ENCODE peak calls at places on chromosomes 13 and 19, in eight cellular contexts. N is caudate nucleus; X is NCI-H1092 treated with DMSO at 0.1 percent for 48 hours; O is activated naive CD4-positive, alpha-beta T cell treated with Interleukin-2 at 50 U/mL for 16 hours; S is SHP77; M is kidney epithelial cell; A is H1; L is endothelial cell. E is an unnamed sample.

GRCh38 chr13:92589955-92590354 is 636.7 kb upstream of the GPC6 start:
- DNase-seq in M (no peak), S (no peak), L (no peak), X (no peak), A (no peak), O (no peak), N (no peak), E (no peak)

GRCh38 chr13:48531416-48532145 is 1.3 kb downstream of the RCBTB2 start:
- DNase-seq in S (no peak), O (peak; percentile 16), L (no peak), N (peak; percentile 56), M (no peak), A (no peak), X (no peak), E (no peak)

GRCh38 chr19:2059422-2060201 is 8.6 kb upstream of the MKNK2 start:
- DNase-seq in M (no peak), L (no peak), A (no peak), O (no peak), S (peak; percentile 75), X (peak; percentile 48), N (no peak), E (no peak)

GRCh38 chr13:107258599-107259187 is 690.8 kb upstream of the ARGLU1 start:
- DNase-seq in M (no peak), N (no peak), O (no peak), L (no peak), X (no peak), A (no peak), S (no peak), E (no peak)

GRCh38 chr19:16587031-16588023 is 15.1 kb upstream of the SLC35E1 start:
- DNase-seq in A (no peak), O (peak; percentile 63), L (no peak), M (no peak), S (no peak), X (no peak), N (peak; percentile 38), E (no peak)

GRCh38 chr19:13884726-13885591 is 8.0 kb downstream of the NANOS3 start:
- DNase-seq in O (no peak), X (peak; percentile 38), S (no peak), N (no peak), M (no peak), L (no peak), A (no peak), E (no peak)

GRCh38 chr13:60396783-60397692 is at the start of gene TDRD3:
- DNase-seq in O (peak; percentile 82), N (peak; percentile 89), L (peak; percentile 82), S (peak; percentile 68), X (peak; percentile 91), M (no peak), A (peak; percentile 65), E (peak; percentile 76)

GRCh38 chr19:14039181-14039580 is 7.6 kb downstream of the IL27RA start:
- DNase-seq in A (no peak), M (no peak), S (no peak), N (no peak), X (no peak), L (no peak), O (no peak), E (no peak)

GRCh38 chr19:45508681-45508930 is 1.3 kb downstream of the VASP start:
- DNase-seq in L (no peak), O (no peak), A (no peak), S (no peak), N (no peak), M (no peak), X (no peak), E (no peak)

GRCh38 chr19:7152568-7152967 is 83.1 kb downstream of the ZNF557 start:
- DNase-seq in N (no peak), L (no peak), X (no peak), O (no peak), M (no peak), S (no peak), A (no peak), E (no peak)

GRCh38 chr13:79810671-79811070 is 329.7 kb downstream of the NDFIP2 start:
- DNase-seq in O (no peak), L (no peak), S (no peak), M (peak; percentile 49), A (no peak), N (no peak), X (no peak), E (no peak)

GRCh38 chr19:16442386-16443276 is 29.1 kb downstream of the EPS15L1 start:
- DNase-seq in M (no peak), A (no peak), L (no peak), O (no peak), N (no peak), S (peak; percentile 40), X (peak; percentile 34), E (no peak)

GRCh38 chr13:21608961-21609360 is 5.0 kb upstream of the MICU2 start:
- DNase-seq in O (no peak), L (no peak), A (no peak), N (no peak), X (no peak), S (no peak), M (no peak), E (no peak)

GRCh38 chr13:71577127-71577526 is 289.9 kb downstream of the DACH1 start:
- DNase-seq in L (no peak), M (peak; percentile 60), N (no peak), O (no peak), A (no peak), S (no peak), X (no peak), E (no peak)

GRCh38 chr19:47430041-47430802 is 10.9 kb upstream of the MEIS3 start:
- DNase-seq in A (no peak), L (no peak), O (peak; percentile 25), X (no peak), M (no peak), S (no peak), N (no peak), E (no peak)

GRCh38 chr19:3873151-3873550 is 4.3 kb upstream of the ZFR2 start:
- DNase-seq in N (no peak), S (no peak), X (no peak), O (no peak), M (no peak), A (no peak), L (no peak), E (no peak)

GRCh38 chr19:48918801-48919247 is 14.7 kb upstream of the DHDH start:
- DNase-seq in O (no peak), N (no peak), X (no peak), A (peak; percentile 47), L (peak; percentile 40), S (no peak), M (no peak), E (no peak)

GRCh38 chr13:33524086-33524485 is 238.5 kb upstream of the STARD13 start:
- DNase-seq in L (no peak), S (no peak), X (no peak), N (no peak), M (no peak), O (no peak), A (no peak), E (no peak)